ENCODE peak calls at places on chromosomes 7 and 10, in eight cellular contexts. V is dorsolateral prefrontal cortex; A is Panc1; W is A673; S is psoas muscle; O is effector memory CD4-positive, alpha-beta T cell; Y is CD8-positive, alpha-beta memory T cell; H is suprapubic skin. N is an unnamed sample.
A peak's percentile ranks its signal among the peaks of the same experiment; 100 is the strongest.

GRCh38 chr7:116986611-116987565 is 33.6 kb downstream of the ST7 start:
- DNase-seq in V (no peak), A (no peak), W (no peak), S (no peak), O (no peak), Y (no peak), H (no peak), N (no peak)

GRCh38 chr7:2523461-2523905 is 3.9 kb downstream of the LFNG start:
- DNase-seq in V (no peak), A (no peak), W (no peak), S (no peak), O (no peak), Y (no peak), H (no peak), N (no peak)

GRCh38 chr7:154792436-154793055 is 210.4 kb downstream of the PAXIP1 start:
- DNase-seq in V (no peak), A (no peak), W (no peak), S (no peak), O (no peak), Y (no peak), H (no peak), N (no peak)

GRCh38 chr10:117948493-117948892 is 98.2 kb downstream of the RAB11FIP2 start:
- DNase-seq in V (no peak), A (no peak), W (no peak), S (no peak), O (no peak), Y (no peak), H (no peak), N (no peak)

GRCh38 chr10:33214174-33214573 is 120.3 kb downstream of the NRP1 start:
- DNase-seq in V (no peak), A (no peak), W (peak; percentile 75), S (no peak), O (no peak), Y (no peak), H (no peak), N (no peak)

GRCh38 chr10:118531105-118531851 is 64.2 kb downstream of the PRLHR start:
- DNase-seq in V (no peak), A (no peak), W (no peak), S (peak; percentile 16), O (no peak), Y (no peak), H (no peak), N (peak; percentile 21)

GRCh38 chr7:44063894-44064651 is 1.3 kb downstream of the PGAM2 start:
- DNase-seq in V (no peak), A (no peak), W (no peak), S (peak; percentile 19), O (no peak), Y (no peak), H (peak; percentile 64), N (peak; percentile 57)

GRCh38 chr10:104291439-104291951 is 22.5 kb downstream of the GSTO2 start:
- DNase-seq in V (peak; percentile 85), A (no peak), W (peak; percentile 92), S (peak; percentile 89), O (peak; percentile 77), Y (peak; percentile 86), H (peak; percentile 93), N (peak; percentile 89)

GRCh38 chr7:34939175-34939574 is 98.1 kb downstream of the DPY19L1 start:
- DNase-seq in V (no peak), A (no peak), W (no peak), S (no peak), O (no peak), Y (no peak), H (no peak), N (no peak)

GRCh38 chr10:106278385-106278784 is 886.1 kb downstream of the SORCS1 start:
- DNase-seq in V (no peak), A (no peak), W (peak; percentile 17), S (no peak), O (no peak), Y (no peak), H (no peak), N (no peak)

GRCh38 chr10:64648915-64649314 is 1127.7 kb downstream of the REEP3 start:
- DNase-seq in V (no peak), A (no peak), W (peak; percentile 17), S (no peak), O (no peak), Y (no peak), H (no peak), N (no peak)

GRCh38 chr7:91347288-91347687 is 83.1 kb downstream of the FZD1 start:
- DNase-seq in V (no peak), A (no peak), W (peak; percentile 92), S (no peak), O (no peak), Y (no peak), H (no peak), N (peak; percentile 32)

GRCh38 chr7:16668049-16668858 is 22.3 kb downstream of the BZW2 start:
- DNase-seq in V (no peak), A (peak; percentile 96), W (peak; percentile 96), S (peak; percentile 70), O (no peak), Y (no peak), H (peak; percentile 82), N (peak; percentile 33)

GRCh38 chr7:114081606-114082425 is 163.0 kb upstream of the PPP1R3A start:
- DNase-seq in V (no peak), A (peak; percentile 59), W (peak; percentile 71), S (no peak), O (no peak), Y (no peak), H (no peak), N (no peak)

GRCh38 chr7:114791771-114792170 is 130.1 kb upstream of the MDFIC start:
- DNase-seq in V (no peak), A (no peak), W (no peak), S (no peak), O (no peak), Y (no peak), H (no peak), N (no peak)

GRCh38 chr7:137989590-137989989 is 12.3 kb downstream of the CREB3L2 start:
- DNase-seq in V (no peak), A (no peak), W (no peak), S (no peak), O (no peak), Y (no peak), H (no peak), N (no peak)

GRCh38 chr7:111931016-111931517 is 275.1 kb downstream of the DOCK4 start:
- DNase-seq in V (no peak), A (no peak), W (no peak), S (no peak), O (no peak), Y (no peak), H (no peak), N (no peak)

GRCh38 chr7:5553298-5553877 is 129.8 kb upstream of the TNRC18 start:
- DNase-seq in V (no peak), A (no peak), W (no peak), S (no peak), O (no peak), Y (no peak), H (no peak), N (no peak)

GRCh38 chr7:66099551-66100407 is 14.9 kb upstream of the CRCP start:
- DNase-seq in V (no peak), A (no peak), W (peak; percentile 79), S (peak; percentile 55), O (no peak), Y (peak; percentile 6), H (peak; percentile 82), N (peak; percentile 40)

GRCh38 chr7:129896568-129897382 is 56.0 kb downstream of the UBE2H start:
- DNase-seq in V (no peak), A (no peak), W (no peak), S (no peak), O (no peak), Y (no peak), H (no peak), N (no peak)

GRCh38 chr7:140230517-140230861 is 53.7 kb upstream of the KDM7A start:
- DNase-seq in V (no peak), A (no peak), W (no peak), S (peak; percentile 58), O (peak; percentile 58), Y (peak; percentile 71), H (no peak), N (no peak)
- H3K4me3 ChIP-seq in V (peak overlapping the region; percentile 58), A (peak overlapping the region; percentile 52), W (peak overlapping the region; percentile 51), S (peak overlapping the region; percentile 67), O (peak overlapping the region; percentile 55), Y (peak overlapping the region; percentile 82), H (peak overlapping the region; percentile 74), N (peak overlapping the region; percentile 63)

GRCh38 chr7:95766657-95767056 is 5.7 kb upstream of the DYNC1I1 start:
- DNase-seq in V (no peak), A (no peak), W (no peak), S (no peak), O (no peak), Y (no peak), H (no peak), N (no peak)

GRCh38 chr7:95777266-95777665 is 4.9 kb downstream of the DYNC1I1 start:
- DNase-seq in V (no peak), A (no peak), W (no peak), S (no peak), O (no peak), Y (no peak), H (no peak), N (no peak)

GRCh38 chr7:95776561-95777185 is 4.3 kb downstream of the DYNC1I1 start:
- DNase-seq in V (no peak), A (no peak), W (no peak), S (no peak), O (no peak), Y (no peak), H (no peak), N (no peak)

GRCh38 chr7:95772771-95773581 is 622 bp downstream of the DYNC1I1 start:
- DNase-seq in V (no peak), A (no peak), W (peak; percentile 24), S (peak; percentile 30), O (no peak), Y (no peak), H (no peak), N (peak; percentile 33)

GRCh38 chr7:95772298-95772770 is at the start of gene DYNC1I1:
- DNase-seq in V (peak; percentile 61), A (no peak), W (peak; percentile 75), S (peak; percentile 71), O (no peak), Y (no peak), H (peak; percentile 74), N (peak; percentile 84)
- H3K27ac ChIP-seq in V (peak within 1 kb of the TSS; percentile 75), A (no peak within 1 kb of the TSS), W (no peak within 1 kb of the TSS), S (no peak within 1 kb of the TSS), O (no peak within 1 kb of the TSS), Y (no peak within 1 kb of the TSS), H (peak within 1 kb of the TSS; percentile 13), N (peak within 1 kb of the TSS; percentile 70)

DNA sequence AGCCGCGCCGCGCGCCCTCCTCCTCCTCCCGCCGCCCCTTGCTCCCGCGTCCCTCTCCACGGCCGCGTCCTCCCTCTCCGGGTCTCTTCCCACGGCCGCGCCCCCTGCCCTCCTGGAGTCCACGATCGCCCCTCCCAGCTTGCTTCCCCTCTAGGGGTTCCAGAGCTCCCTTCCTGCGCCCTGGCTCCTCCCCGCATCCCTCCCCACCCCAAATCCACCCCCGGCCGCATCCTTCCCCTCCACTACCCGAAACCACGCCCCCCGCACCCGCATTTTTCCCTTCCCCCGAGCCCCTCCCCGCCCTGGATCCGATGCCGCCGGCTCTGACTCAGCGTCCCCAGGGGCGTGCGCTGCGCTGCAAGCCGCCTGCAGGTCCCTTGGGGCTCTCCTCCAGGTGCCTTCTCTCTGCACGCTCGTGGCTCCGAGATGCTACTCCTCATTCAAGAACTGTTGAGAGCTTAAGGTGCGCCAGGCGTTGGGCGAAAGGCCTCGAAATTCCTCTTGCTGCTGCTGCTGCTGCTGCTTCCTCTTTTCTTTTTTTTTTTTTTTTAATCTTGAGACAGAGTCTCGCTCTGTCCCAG is 347 bp upstream of the TMEM130 start:
- DNase-seq in V (peak; percentile 38), A (no peak), W (peak; percentile 64), S (peak; percentile 56), O (peak; percentile 37), Y (peak; percentile 18), H (peak; percentile 70), N (peak; percentile 39)
- H3K4me3 ChIP-seq in V (peak overlapping the region; percentile 69), A (peak overlapping the region; percentile 27), W (peak overlapping the region; percentile 50), S (peak overlapping the region; percentile 47), O (peak overlapping the region; percentile 52), Y (no peak overlapping the region), H (peak overlapping the region; percentile 50), N (peak overlapping the region; percentile 39)

GRCh38 chr7:12719141-12719919 is 31.9 kb downstream of the ARL4A start:
- DNase-seq in V (no peak), A (no peak), W (peak; percentile 70), S (no peak), O (no peak), Y (no peak), H (peak; percentile 71), N (no peak)
- H3K27ac ChIP-seq in V (peak overlapping the region; percentile 31), A (no peak overlapping the region), W (peak overlapping the region; percentile 75), S (peak overlapping the region; percentile 56), O (no peak overlapping the region), Y (peak overlapping the region; percentile 71), H (peak overlapping the region; percentile 93), N (peak overlapping the region; percentile 42)

N was measured in heart right ventricle.